ENCODE peak calls at places on chromosomes 1 and 21, in seven cellular contexts. M, L, C, S, V, Q and J are unnamed samples.

GRCh38 chr1:3463013-3463385 is 8.5 kb downstream of the ARHGEF16 start:
- DNase-seq in M (no peak), L (no peak), C (no peak), S (peak; percentile 73), V (no peak), Q (no peak), J (no peak)

GRCh38 chr1:204128964-204129896 is 22.6 kb downstream of the ETNK2 start:
- DNase-seq in M (peak; percentile 66), L (no peak), C (peak; percentile 67), S (peak; percentile 91), V (peak; percentile 77), Q (peak; percentile 51), J (peak; percentile 90)

GRCh38 chr1:195076682-195077081 is 1531.6 kb downstream of the KCNT2 start:
- DNase-seq in M (no peak), L (no peak), C (no peak), S (no peak), V (no peak), Q (no peak), J (no peak)

GRCh38 chr1:107867422-107867821 is 97.6 kb downstream of the VAV3 start:
- DNase-seq in M (no peak), L (no peak), C (no peak), S (no peak), V (no peak), Q (no peak), J (no peak)

GRCh38 chr1:192539450-192540132 is 36.0 kb upstream of the RGS1 start:
- DNase-seq in M (peak; percentile 98), L (no peak), C (no peak), S (no peak), V (peak; percentile 98), Q (peak; percentile 51), J (no peak)

GRCh38 chr1:187577625-187578024 is 748.9 kb downstream of the PLA2G4A start:
- DNase-seq in M (no peak), L (no peak), C (no peak), S (no peak), V (no peak), Q (no peak), J (no peak)

GRCh38 chr1:83118472-83118871 is 880.5 kb downstream of the TTLL7 start:
- DNase-seq in M (no peak), L (no peak), C (no peak), S (no peak), V (no peak), Q (no peak), J (no peak)

GRCh38 chr1:154344977-154345837 is 19.9 kb downstream of the ATP8B2 start:
- DNase-seq in M (peak; percentile 53), L (peak; percentile 18), C (peak; percentile 67), S (peak; percentile 84), V (peak; percentile 45), Q (no peak), J (no peak)

GRCh38 chr1:107692580-107693345 is 272.2 kb downstream of the VAV3 start:
- DNase-seq in M (no peak), L (no peak), C (no peak), S (no peak), V (no peak), Q (no peak), J (no peak)

GRCh38 chr1:193542668-193543067 is 356.3 kb upstream of the B3GALT2 start:
- DNase-seq in M (no peak), L (no peak), C (no peak), S (no peak), V (peak; percentile 25), Q (no peak), J (no peak)

GRCh38 chr1:159828916-159829634 is 2.4 kb downstream of the SLAMF8 start:
- DNase-seq in M (no peak), L (no peak), C (peak; percentile 55), S (no peak), V (peak; percentile 33), Q (no peak), J (peak; percentile 41)

GRCh38 chr1:9286556-9286955 is 6.1 kb upstream of the SPSB1 start:
- DNase-seq in M (no peak), L (no peak), C (no peak), S (no peak), V (no peak), Q (no peak), J (no peak)

GRCh38 chr1:245079021-245079609 is 75.7 kb upstream of the KIF26B start:
- DNase-seq in M (peak; percentile 66), L (no peak), C (peak; percentile 65), S (no peak), V (peak; percentile 73), Q (peak; percentile 8), J (no peak)

GRCh38 chr1:90730247-90731022 is 13.3 kb upstream of the BARHL2 start:
- DNase-seq in M (peak; percentile 12), L (no peak), C (peak; percentile 72), S (no peak), V (peak; percentile 18), Q (no peak), J (no peak)

GRCh38 chr1:247551716-247552115 is 2.8 kb downstream of the GCSAML start:
- DNase-seq in M (peak; percentile 31), L (no peak), C (no peak), S (no peak), V (peak; percentile 76), Q (no peak), J (no peak)

GRCh38 chr1:38561110-38561509 is 298.5 kb downstream of the RRAGC start:
- DNase-seq in M (no peak), L (no peak), C (no peak), S (no peak), V (no peak), Q (no peak), J (no peak)

GRCh38 chr1:44485229-44485932 is 80.3 kb downstream of the RNF220 start:
- DNase-seq in M (peak; percentile 79), L (peak; percentile 55), C (peak; percentile 93), S (no peak), V (peak; percentile 87), Q (no peak), J (no peak)

GRCh38 chr21:35674895-35675470 is 385.3 kb downstream of the SETD4 start:
- DNase-seq in M (no peak), L (no peak), C (no peak), S (no peak), V (no peak), Q (no peak), J (no peak)

GRCh38 chr1:182357913-182358312 is 33.7 kb downstream of the GLUL start:
- DNase-seq in M (no peak), L (no peak), C (no peak), S (no peak), V (no peak), Q (no peak), J (no peak)

GRCh38 chr21:43209575-43210453 is 41.0 kb downstream of the CRYAA start:
- DNase-seq in M (peak; percentile 6), L (no peak), C (no peak), S (peak; percentile 71), V (peak; percentile 94), Q (no peak), J (no peak)

GRCh38 chr1:243950166-243950565 is 100.1 kb upstream of the AKT3 start:
- DNase-seq in M (peak; percentile 76), L (no peak), C (no peak), S (no peak), V (peak; percentile 85), Q (peak; percentile 19), J (no peak)

GRCh38 chr1:202127061-202127460 is 4.3 kb downstream of the GPR37L1 start:
- DNase-seq in M (no peak), L (no peak), C (no peak), S (no peak), V (no peak), Q (no peak), J (no peak)

GRCh38 chr21:41726970-41727783 is 39.7 kb downstream of the RIPK4 start:
- DNase-seq in M (peak; percentile 74), L (no peak), C (no peak), S (peak; percentile 96), V (peak; percentile 25), Q (no peak), J (no peak)

GRCh38 chr1:159040206-159040605 is 30.5 kb downstream of the IFI16 start:
- DNase-seq in M (peak; percentile 75), L (no peak), C (no peak), S (no peak), V (peak; percentile 11), Q (no peak), J (no peak)

GRCh38 chr1:95679262-95679661 is 445.3 kb downstream of the RWDD3 start:
- DNase-seq in M (no peak), L (no peak), C (no peak), S (no peak), V (no peak), Q (no peak), J (no peak)

GRCh38 chr1:78370779-78371482 is 119.8 kb upstream of the PTGFR start:
- DNase-seq in M (peak; percentile 94), L (no peak), C (no peak), S (no peak), V (no peak), Q (no peak), J (no peak)

GRCh38 chr1:192158181-192158580 is at the start of gene RGS18:
- DNase-seq in M (no peak), L (peak; percentile 30), C (peak; percentile 87), S (no peak), V (peak; percentile 81), Q (no peak), J (no peak)

GRCh38 chr1:204711947-204712701 is 26.6 kb upstream of the LRRN2 start:
- DNase-seq in M (no peak), L (no peak), C (no peak), S (no peak), V (no peak), Q (no peak), J (no peak)

GRCh38 chr1:155003227-155003765 is 694 bp downstream of the ZBTB7B start:
- DNase-seq in M (no peak), L (no peak), C (no peak), S (peak; percentile 84), V (peak; percentile 56), Q (no peak), J (no peak)

GRCh38 chr1:232227171-232227740 is 402.7 kb downstream of the SIPA1L2 start:
- DNase-seq in M (peak; percentile 21), L (no peak), C (no peak), S (no peak), V (no peak), Q (no peak), J (no peak)

GRCh38 chr1:41639332-41639936 is 155.0 kb upstream of the EDN2 start:
- DNase-seq in M (peak; percentile 77), L (no peak), C (no peak), S (no peak), V (peak; percentile 69), Q (no peak), J (no peak)

GRCh38 chr1:199084293-199084692 is 445.5 kb downstream of the PTPRC start:
- DNase-seq in M (peak; percentile 62), L (no peak), C (peak; percentile 76), S (no peak), V (peak; percentile 97), Q (no peak), J (no peak)

GRCh38 chr1:17161137-17161700 is 42.0 kb upstream of the PADI2 start:
- DNase-seq in M (no peak), L (no peak), C (peak; percentile 14), S (no peak), V (no peak), Q (no peak), J (no peak)